ENCODE peak calls at places on chromosomes 16 and 17, in four cellular contexts. N, S, M and G are unnamed samples.

GRCh38 chr16:47787695-47788094 is 326.6 kb downstream of the PHKB start:
- DNase-seq in N (no peak), S (no peak), M (no peak), G (no peak)

GRCh38 chr17:54902611-54903010 is 2.0 kb downstream of the TOM1L1 start:
- DNase-seq in N (no peak), S (no peak), M (no peak), G (no peak)

GRCh38 chr17:4150106-4150505 is 7.1 kb downstream of the CYB5D2 start:
- DNase-seq in N (no peak), S (no peak), M (no peak), G (no peak)

GRCh38 chr17:82956726-82957468 is 117.1 kb upstream of the ZNF750 start:
- DNase-seq in N (no peak), S (no peak), M (no peak), G (no peak)

GRCh38 chr17:57898487-57899311 is 48.9 kb upstream of the MRPS23 start:
- DNase-seq in N (peak; percentile 72), S (no peak), M (no peak), G (no peak)

GRCh38 chr17:77885678-77886386 is 72.7 kb upstream of the TNRC6C start:
- DNase-seq in N (no peak), S (no peak), M (no peak), G (no peak)

GRCh38 chr17:41689497-41690299 is 1.0 kb downstream of the EIF1 start:
- DNase-seq in N (peak; percentile 69), S (no peak), M (no peak), G (no peak)

GRCh38 chr16:67661101-67661661 is 421 bp downstream of the PARD6A start:
- DNase-seq in N (no peak), S (no peak), M (no peak), G (no peak)

GRCh38 chr17:45160505-45161287 is 979 bp upstream of the HEXIM2 start:
- DNase-seq in N (peak; percentile 90), S (peak; percentile 86), M (no peak), G (peak; percentile 63)

GRCh38 chr17:33750943-33751701 is 458.0 kb upstream of the ASIC2 start:
- DNase-seq in N (peak; percentile 15), S (peak; percentile 61), M (peak; percentile 16), G (peak; percentile 49)

GRCh38 chr16:57755726-57756423 is 20.3 kb downstream of the KATNB1 start:
- DNase-seq in N (no peak), S (no peak), M (no peak), G (no peak)

GRCh38 chr16:82059983-82060421 is 24.9 kb downstream of the HSD17B2 start:
- DNase-seq in N (peak; percentile 75), S (no peak), M (no peak), G (no peak)

GRCh38 chr17:49223517-49224197 is 6.9 kb downstream of the PHOSPHO1 start:
- DNase-seq in N (no peak), S (peak; percentile 74), M (no peak), G (peak; percentile 76)

GRCh38 chr16:62966626-62967025 is 930.4 kb upstream of the CDH8 start:
- DNase-seq in N (no peak), S (no peak), M (no peak), G (no peak)

GRCh38 chr16:52404546-52404945 is 142.4 kb downstream of the TOX3 start:
- DNase-seq in N (no peak), S (no peak), M (no peak), G (no peak)

GRCh38 chr16:46801428-46802049 is 29.4 kb downstream of the C16orf87 start:
- DNase-seq in N (peak; percentile 43), S (no peak), M (no peak), G (peak; percentile 22)

GRCh38 chr17:62700964-62701705 is 73.7 kb downstream of the MRC2 start:
- DNase-seq in N (no peak), S (no peak), M (no peak), G (no peak)

GRCh38 chr16:86436466-86437185 is 73.7 kb upstream of the FOXF1 start:
- DNase-seq in N (no peak), S (no peak), M (no peak), G (no peak)

GRCh38 chr17:83178533-83179201 is 99.3 kb downstream of the METRNL start:
- DNase-seq in N (no peak), S (no peak), M (no peak), G (no peak)

GRCh38 chr17:7019839-7020519 is 2.9 kb upstream of the BCL6B start:
- DNase-seq in N (no peak), S (no peak), M (no peak), G (peak; percentile 74)

GRCh38 chr17:33504571-33504970 is 211.5 kb upstream of the ASIC2 start:
- DNase-seq in N (no peak), S (no peak), M (no peak), G (no peak)

GRCh38 chr17:742147-742793 is 9.8 kb downstream of the GEMIN4 start:
- DNase-seq in N (no peak), S (no peak), M (no peak), G (no peak)

GRCh38 chr16:82641336-82641984 is 14.7 kb downstream of the CDH13 start:
- DNase-seq in N (no peak), S (no peak), M (no peak), G (no peak)

GRCh38 chr17:50426814-50427787 is 1.1 kb downstream of the ACSF2 start:
- DNase-seq in N (peak; percentile 78), S (peak; percentile 53), M (no peak), G (peak; percentile 69)

GRCh38 chr17:7111784-7112526 is 2.7 kb downstream of the ASGR2 start:
- DNase-seq in N (peak; percentile 23), S (no peak), M (no peak), G (no peak)

GRCh38 chr16:59210955-59211541 is 476.9 kb upstream of the GOT2 start:
- DNase-seq in N (peak; percentile 92), S (no peak), M (no peak), G (no peak)

GRCh38 chr17:19492140-19492539 is 41.5 kb upstream of the SLC47A1 start:
- DNase-seq in N (no peak), S (no peak), M (no peak), G (no peak)

DNA sequence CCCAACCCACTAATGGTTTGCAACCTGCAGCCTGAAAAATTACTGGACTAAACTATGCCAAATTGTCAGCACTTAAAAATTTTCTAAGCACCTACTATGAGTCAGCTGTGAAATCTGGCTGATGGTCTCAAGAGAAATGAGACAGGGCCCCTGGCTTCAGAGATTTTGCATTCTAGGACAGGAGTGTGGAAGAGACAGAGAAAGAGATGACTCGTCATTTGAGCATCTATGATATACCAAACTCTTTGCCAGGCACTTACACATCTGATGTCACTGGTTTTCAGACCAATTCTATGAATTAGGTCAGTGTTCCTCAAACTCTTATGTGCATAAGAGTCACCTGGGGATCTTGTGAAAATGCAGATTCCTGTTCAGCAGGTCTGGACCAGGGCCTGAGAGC is 44.4 kb downstream of the CLEC19A start:
- DNase-seq in N (no peak), S (no peak), M (no peak), G (no peak)
- TF ChIP-seq TARDBP in N (no peak), S (no peak), M (no peak), G (no peak)

GRCh38 chr16:11635127-11635652 is 33.1 kb upstream of the SNN start:
- DNase-seq in N (no peak), S (no peak), M (no peak), G (no peak)

GRCh38 chr16:11635679-11636171 is 32.5 kb upstream of the SNN start:
- DNase-seq in N (no peak), S (no peak), M (no peak), G (no peak)

GRCh38 chr16:11634307-11634706 is 33.9 kb upstream of the SNN start:
- DNase-seq in N (no peak), S (no peak), M (no peak), G (no peak)

GRCh38 chr16:11637320-11637719 is 30.9 kb upstream of the SNN start:
- DNase-seq in N (no peak), S (no peak), M (no peak), G (no peak)

GRCh38 chr16:11636172-11636721 is 32.0 kb upstream of the SNN start:
- DNase-seq in N (peak; percentile 56), S (no peak), M (no peak), G (no peak)
- TF ChIP-seq TARDBP in N (no peak), S (no peak), M (no peak), G (no peak)

GRCh38 chr17:31369266-31369665 is 22.2 kb upstream of the RAB11FIP4 start:
- DNase-seq in N (no peak), S (no peak), M (no peak), G (no peak)
- TF ChIP-seq TARDBP in N (no peak), S (no peak), M (no peak), G (no peak)

GRCh38 chr17:39863918-39864746 is at the start of gene IKZF3:
- DNase-seq in N (peak; percentile 46), S (peak; percentile 55), M (no peak), G (peak; percentile 37)
- TF ChIP-seq TARDBP in N (peak; percentile 85), S (no peak), M (peak; percentile 82), G (no peak)

GRCh38 chr16:14454391-14454790 is 175.7 kb downstream of the PARN start:
- DNase-seq in N (no peak), S (no peak), M (no peak), G (no peak)
- TF ChIP-seq TARDBP in N (no peak), S (no peak), M (no peak), G (no peak)

GRCh38 chr17:67221062-67221998 is 23.7 kb downstream of the HELZ start:
- DNase-seq in N (peak; percentile 34), S (peak; percentile 29), M (no peak), G (peak; percentile 45)
- TF ChIP-seq TARDBP in N (no peak), S (no peak), M (no peak), G (no peak)

GRCh38 chr17:35849469-35850348 is 19.0 kb downstream of the HEATR9 start:
- DNase-seq in N (peak; percentile 64), S (peak; percentile 52), M (peak; percentile 20), G (peak; percentile 39)
- TF ChIP-seq TARDBP in N (no peak), S (no peak), M (no peak), G (no peak)

GRCh38 chr16:27355610-27356009 is 41.8 kb downstream of the IL4R start:
- DNase-seq in N (peak; percentile 51), S (peak; percentile 36), M (no peak), G (peak; percentile 48)
- TF ChIP-seq TARDBP in N (no peak), S (no peak), M (no peak), G (no peak)